ENCODE peak calls at places on chromosomes 2 and 18, in four cellular contexts. S is C1 segment of cervical spinal cord, G is NCI-H2029, J is MCF 10A. L is an unnamed sample.
A peak's percentile ranks its signal among the peaks of the same experiment; 100 is the strongest.

GRCh38 chr2:24304098-24304497 is 56.2 kb downstream of the ITSN2 start:
- DNase-seq in S (no peak), G (peak; percentile 2), J (peak; percentile 87), L (peak; percentile 16)

GRCh38 chr2:196431957-196432356 is 207.6 kb upstream of the CCDC150 start:
- DNase-seq in S (no peak), G (no peak), J (peak; percentile 27), L (no peak)

GRCh38 chr2:48738806-48739205 is 16.7 kb downstream of the LHCGR start:
- DNase-seq in S (no peak), G (no peak), J (peak; percentile 68), L (no peak)

GRCh38 chr2:235527806-235528480 is 34.1 kb downstream of the AGAP1 start:
- DNase-seq in S (no peak), G (no peak), J (no peak), L (no peak)

GRCh38 chr2:220353897-220354296 is 726.5 kb downstream of the SLC4A3 start:
- DNase-seq in S (no peak), G (no peak), J (peak; percentile 31), L (no peak)

GRCh38 chr18:79899609-79900435 is 51.6 kb downstream of the SLC66A2 start:
- DNase-seq in S (no peak), G (no peak), J (no peak), L (no peak)

GRCh38 chr18:10041180-10041579 is 127.4 kb downstream of the VAPA start:
- DNase-seq in S (no peak), G (no peak), J (no peak), L (no peak)

GRCh38 chr2:241272722-241273551 is 42.5 kb downstream of the HDLBP start:
- DNase-seq in S (peak; percentile 23), G (no peak), J (peak; percentile 40), L (no peak)

GRCh38 chr2:147511491-147511948 is 333.3 kb upstream of the ACVR2A start:
- DNase-seq in S (no peak), G (no peak), J (no peak), L (peak; percentile 30)

GRCh38 chr18:44786697-44787096 is 106.0 kb downstream of the SETBP1 start:
- DNase-seq in S (no peak), G (no peak), J (no peak), L (no peak)

GRCh38 chr18:77086034-77086433 is 46.5 kb downstream of the MBP start:
- DNase-seq in S (no peak), G (no peak), J (peak; percentile 92), L (no peak)

GRCh38 chr2:200966770-200967169 is 3.3 kb upstream of the ORC2 start:
- DNase-seq in S (no peak), G (no peak), J (peak; percentile 82), L (no peak)

GRCh38 chr18:58699551-58699950 is 28.3 kb downstream of the MALT1 start:
- DNase-seq in S (no peak), G (no peak), J (peak; percentile 17), L (no peak)

GRCh38 chr2:191748528-191749180 is 70.7 kb downstream of the NABP1 start:
- DNase-seq in S (no peak), G (no peak), J (peak; percentile 11), L (no peak)

GRCh38 chr2:121832992-121833732 is 77.7 kb downstream of the TSN start:
- DNase-seq in S (no peak), G (no peak), J (no peak), L (no peak)

GRCh38 chr2:103196834-103197233 is 435.0 kb downstream of the TMEM182 start:
- DNase-seq in S (no peak), G (no peak), J (no peak), L (no peak)

GRCh38 chr18:5015213-5015612 is 181.8 kb downstream of the AKAIN1 start:
- DNase-seq in S (no peak), G (no peak), J (no peak), L (no peak)

GRCh38 chr18:78589916-78590437 is 389.6 kb upstream of the SALL3 start:
- DNase-seq in S (no peak), G (no peak), J (no peak), L (no peak)

GRCh38 chr18:37465922-37466321 is 99.7 kb downstream of the CELF4 start:
- DNase-seq in S (no peak), G (no peak), J (no peak), L (no peak)

GRCh38 chr2:191539068-191539467 is 138.9 kb upstream of the NABP1 start:
- DNase-seq in S (no peak), G (no peak), J (peak; percentile 44), L (no peak)

GRCh38 chr2:69603146-69603743 is 40.3 kb downstream of the AAK1 start:
- DNase-seq in S (no peak), G (no peak), J (no peak), L (no peak)

GRCh38 chr2:52976132-52976949 is 791.3 kb upstream of the CHAC2 start:
- DNase-seq in S (no peak), G (no peak), J (peak; percentile 63), L (no peak)

GRCh38 chr2:108189316-108189715 is 50.5 kb upstream of the SULT1C3 start:
- DNase-seq in S (no peak), G (no peak), J (no peak), L (no peak)

GRCh38 chr2:26959320-26959719 is 11.1 kb upstream of the MAPRE3 start:
- DNase-seq in S (no peak), G (no peak), J (no peak), L (no peak)

GRCh38 chr2:148360662-148361061 is 283.9 kb upstream of the EPC2 start:
- DNase-seq in S (no peak), G (no peak), J (no peak), L (no peak)

GRCh38 chr2:40488927-40489677 is 37.2 kb upstream of the SLC8A1 start:
- DNase-seq in S (no peak), G (peak; percentile 8), J (peak; percentile 58), L (no peak)